ENCODE peak calls at places on chromosomes 1 and 21, in four cellular contexts. K, P, C and H are unnamed samples.

GRCh38 chr1:150543500-150544143 is 5.6 kb upstream of the ADAMTSL4 start:
- DNase-seq in K (peak; percentile 10), P (no peak), C (no peak), H (peak; percentile 86)

GRCh38 chr1:169307176-169307575 is 60.4 kb downstream of the NME7 start:
- DNase-seq in K (no peak), P (no peak), C (no peak), H (no peak)

GRCh38 chr1:173867141-173867752 is 542 bp downstream of the GAS5 start:
- DNase-seq in K (no peak), P (no peak), C (no peak), H (no peak)

GRCh38 chr21:45466330-45467220 is 61.6 kb downstream of the COL18A1 start:
- DNase-seq in K (no peak), P (no peak), C (no peak), H (no peak)

GRCh38 chr1:203570805-203571204 is 55.8 kb upstream of the ATP2B4 start:
- DNase-seq in K (no peak), P (no peak), C (no peak), H (no peak)

GRCh38 chr1:100936194-100936967 is 40.5 kb downstream of the SLC30A7 start:
- DNase-seq in K (no peak), P (no peak), C (no peak), H (no peak)

GRCh38 chr1:168709896-168710305 is 19.1 kb downstream of the DPT start:
- DNase-seq in K (peak; percentile 60), P (no peak), C (peak; percentile 99), H (peak; percentile 97)

GRCh38 chr1:180343931-180344406 is 113.9 kb downstream of the LHX4 start:
- DNase-seq in K (peak; percentile 9), P (peak; percentile 16), C (no peak), H (peak; percentile 42)

GRCh38 chr1:228511014-228511413 is 23.8 kb downstream of the RNF187 start:
- DNase-seq in K (no peak), P (no peak), C (no peak), H (no peak)

GRCh38 chr1:60956520-60956919 is 125.8 kb upstream of the NFIA start:
- DNase-seq in K (no peak), P (no peak), C (no peak), H (no peak)

GRCh38 chr1:39322431-39322830 is 117.9 kb downstream of the MACF1 start:
- DNase-seq in K (no peak), P (no peak), C (no peak), H (no peak)

GRCh38 chr1:241270016-241270415 is 87.0 kb downstream of the RGS7 start:
- DNase-seq in K (no peak), P (no peak), C (no peak), H (no peak)

GRCh38 chr1:183908095-183908494 is 103.2 kb downstream of the RGL1 start:
- DNase-seq in K (no peak), P (no peak), C (no peak), H (peak; percentile 22)

GRCh38 chr1:242523282-242523967 is 1.1 kb downstream of the PLD5 start:
- DNase-seq in K (no peak), P (no peak), C (no peak), H (no peak)
- TF ChIP-seq EZH2 in K (peak; percentile 86), P (peak; percentile 67), C (no peak), H (no peak)

GRCh38 chr1:235093685-235094592 is 34.7 kb downstream of the TOMM20 start:
- DNase-seq in K (peak; percentile 86), P (peak; percentile 78), C (peak; percentile 73), H (peak; percentile 82)

GRCh38 chr1:235098991-235099390 is 29.6 kb downstream of the TOMM20 start:
- DNase-seq in K (no peak), P (no peak), C (no peak), H (no peak)

GRCh38 chr1:235098547-235098946 is 30.1 kb downstream of the TOMM20 start:
- DNase-seq in K (no peak), P (no peak), C (no peak), H (no peak)

GRCh38 chr1:235093013-235093618 is 35.5 kb downstream of the TOMM20 start:
- DNase-seq in K (peak; percentile 75), P (peak; percentile 44), C (peak; percentile 29), H (peak; percentile 78)

GRCh38 chr1:235095938-235096562 is 32.6 kb downstream of the TOMM20 start:
- DNase-seq in K (no peak), P (no peak), C (no peak), H (no peak)
- H2AFZ ChIP-seq in K (no peak overlapping the region), P (no peak overlapping the region), C (no peak overlapping the region), H (no peak overlapping the region)

DNA sequence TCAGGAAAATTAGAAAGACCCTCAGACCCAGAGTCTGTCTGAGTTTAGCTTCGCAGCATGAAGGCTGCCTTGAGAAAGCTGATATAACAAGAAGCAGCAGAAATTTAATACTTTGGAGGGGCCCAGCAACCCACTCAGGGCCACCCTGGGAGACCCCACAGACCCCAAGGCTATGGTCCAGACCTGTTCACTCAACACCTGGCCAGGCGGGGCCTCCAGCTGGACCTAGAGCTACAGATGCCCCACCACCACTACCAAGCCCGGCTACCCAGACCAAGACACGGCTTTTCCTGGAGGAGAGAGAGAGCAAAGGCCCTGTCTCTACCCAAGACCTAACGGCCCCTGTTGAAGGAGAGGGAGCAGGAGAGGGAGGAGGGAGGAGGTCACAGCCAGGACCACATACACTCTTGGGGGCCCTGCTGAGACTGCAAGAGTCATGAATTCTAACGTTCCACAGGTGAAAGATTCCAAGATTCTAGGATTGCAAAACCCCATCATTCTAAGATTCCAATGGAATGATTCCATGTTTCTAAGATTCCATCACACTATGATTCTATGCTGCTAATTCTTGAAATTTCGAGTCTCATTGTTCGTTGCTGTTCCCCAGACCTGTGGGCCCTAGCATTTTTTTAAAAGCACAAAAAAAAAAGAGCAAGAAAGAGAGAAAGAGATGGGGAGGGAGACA is 53.2 kb downstream of the LACTBL1 start:
- DNase-seq in K (no peak), P (no peak), C (no peak), H (peak; percentile 24)
- TF ChIP-seq EZH2 in K (no peak), P (no peak), C (no peak), H (no peak)

GRCh38 chr21:25307489-25307888 is 299.8 kb downstream of the MRPL39 start:
- DNase-seq in K (no peak), P (no peak), C (peak; percentile 73), H (peak; percentile 72)
- H2AFZ ChIP-seq in K (no peak overlapping the region), P (no peak overlapping the region), C (no peak overlapping the region), H (peak overlapping the region; percentile 25)

GRCh38 chr1:3652538-3653285 is 396 bp downstream of the TP73 start:
- DNase-seq in K (no peak), P (no peak), C (no peak), H (no peak)

GRCh38 chr1:3650248-3651010 is 526 bp upstream of the WRAP73 start:
- DNase-seq in K (no peak), P (no peak), C (no peak), H (no peak)

GRCh38 chr1:3649342-3650247 is at the start of gene WRAP73:
- DNase-seq in K (peak; percentile 94), P (peak; percentile 91), C (peak; percentile 98), H (peak; percentile 96)

GRCh38 chr1:3651939-3652537 is at the start of gene TP73:
- DNase-seq in K (peak; percentile 38), P (no peak), C (peak; percentile 23), H (peak; percentile 25)

GRCh38 chr1:3651011-3651938 is 1.0 kb upstream of the TP73 start:
- DNase-seq in K (no peak), P (no peak), C (no peak), H (peak; percentile 25)
- TF ChIP-seq EZH2 in K (peak; percentile 99), P (peak; percentile 100), C (peak; percentile 62), H (peak; percentile 85)

DNA sequence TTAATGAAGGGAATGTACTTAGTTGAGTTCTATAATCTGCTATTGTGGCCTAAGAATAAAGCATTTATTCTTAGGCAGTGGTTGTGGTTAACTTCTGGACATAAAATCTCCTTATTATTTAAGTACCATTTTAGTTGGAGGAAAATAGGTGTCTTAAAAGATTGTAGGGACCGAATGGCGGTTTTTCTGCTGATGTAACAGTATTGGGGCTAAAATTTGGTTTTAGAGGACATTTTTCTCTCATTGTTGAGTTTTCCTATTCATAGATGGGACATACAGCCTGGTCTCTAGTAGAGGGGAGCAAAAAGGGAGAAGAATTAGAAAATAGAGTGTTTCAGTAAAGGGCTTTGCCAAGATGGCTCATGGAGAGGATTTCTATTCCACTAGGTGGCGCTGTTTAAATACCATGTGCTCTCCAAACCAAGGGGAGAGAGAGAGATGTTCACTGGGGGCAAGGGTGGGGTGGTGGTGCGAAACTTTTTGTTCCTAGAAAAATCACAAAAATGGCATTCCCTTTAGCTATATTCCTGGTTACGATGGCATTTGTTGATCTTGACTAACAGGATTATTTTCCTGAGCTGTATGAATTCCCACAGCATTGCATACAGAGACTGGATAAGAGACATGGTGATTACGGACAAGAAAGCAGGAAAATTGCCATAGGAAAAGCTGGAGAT is 18.3 kb upstream of the FCGR2A start:
- DNase-seq in K (peak; percentile 80), P (peak; percentile 58), C (peak; percentile 86), H (peak; percentile 81)
- H2AFZ ChIP-seq in K (no peak overlapping the region), P (peak overlapping the region; percentile 62), C (peak overlapping the region; percentile 70), H (peak overlapping the region; percentile 76)

GRCh38 chr1:211578640-211579433 is at the start of gene SLC30A1:
- DNase-seq in K (peak; percentile 100), P (peak; percentile 98), C (peak; percentile 99), H (peak; percentile 100)

GRCh38 chr1:211577277-211577825 is 1.6 kb downstream of the SLC30A1 start:
- DNase-seq in K (no peak), P (no peak), C (peak; percentile 33), H (no peak)

GRCh38 chr1:211576717-211577116 is 2.2 kb downstream of the SLC30A1 start:
- DNase-seq in K (no peak), P (no peak), C (no peak), H (no peak)

GRCh38 chr1:211579434-211580302 is 707 bp upstream of the SLC30A1 start:
- DNase-seq in K (peak; percentile 94), P (no peak), C (peak; percentile 67), H (peak; percentile 70)

DNA sequence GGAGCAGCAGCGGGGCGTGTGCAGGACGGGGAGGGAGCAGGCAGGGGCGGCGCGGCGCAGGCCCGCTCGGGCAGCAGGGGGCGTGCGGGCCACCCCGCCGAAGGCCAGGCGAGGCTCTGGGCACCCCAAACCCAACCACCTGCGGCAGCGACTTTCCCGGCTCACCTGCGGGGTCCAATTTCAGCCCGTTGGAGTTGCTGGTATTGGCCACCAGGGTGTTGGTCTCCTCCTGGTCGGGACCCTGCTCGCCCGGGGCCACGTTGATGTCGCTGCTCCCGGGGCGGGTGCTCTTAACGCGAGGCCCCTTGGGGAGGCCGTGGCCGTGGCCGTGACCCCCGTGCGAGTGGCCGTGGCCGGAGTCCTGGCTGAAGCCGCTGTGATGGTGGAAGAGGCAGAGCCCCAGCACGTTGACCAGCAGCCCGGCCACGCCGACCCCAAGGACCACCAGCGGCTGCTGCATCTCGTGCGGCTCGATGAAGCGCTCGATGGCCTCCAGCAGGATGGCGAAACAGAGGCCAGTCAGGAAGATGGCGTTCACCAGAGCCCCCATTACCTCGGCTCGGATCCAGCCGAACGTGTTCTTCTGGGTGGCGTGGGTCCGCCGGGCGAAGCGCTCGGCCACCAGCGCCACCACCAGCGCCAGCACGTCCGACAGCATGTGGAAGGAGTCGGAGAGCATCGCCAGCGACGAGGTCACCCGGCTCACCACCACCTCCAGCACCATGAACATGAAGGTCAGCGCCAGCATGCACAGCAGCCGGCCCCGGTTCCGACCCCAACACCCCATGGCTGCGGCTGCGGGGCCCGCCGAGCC is 928 bp downstream of the SLC30A1 start:
- DNase-seq in K (peak; percentile 88), P (peak; percentile 74), C (peak; percentile 79), H (peak; percentile 86)
- TF ChIP-seq EZH2 in K (no peak), P (no peak), C (no peak), H (no peak)